ENCODE peak calls at places on chromosomes 13 and 19, in seven cellular contexts. I, V, H, P, Q, J and N are unnamed samples.

GRCh38 chr19:38433268-38433733 is at the start of gene RYR1:
- DNase-seq in J (peak; percentile 76), I (peak; percentile 42), P (peak; percentile 87), H (no peak), V (peak; percentile 76), Q (no peak), N (peak; percentile 36)

GRCh38 chr13:98143601-98144500 is 957 bp downstream of the FARP1 start:
- DNase-seq in J (peak; percentile 66), I (peak; percentile 61), H (no peak), P (peak; percentile 65), Q (no peak), V (peak; percentile 39), N (no peak)

GRCh38 chr19:4557971-4558941 is 1.2 kb downstream of the SEMA6B start:
- DNase-seq in J (no peak), Q (no peak), I (peak; percentile 34), H (peak; percentile 12), V (no peak), P (no peak), N (no peak)

GRCh38 chr13:52459668-52460067 is 4.4 kb downstream of the CKAP2 start:
- DNase-seq in J (no peak), I (peak; percentile 27), H (no peak), P (no peak), V (no peak), Q (peak; percentile 10), N (no peak)

GRCh38 chr13:33258437-33259193 is 26.9 kb downstream of the STARD13 start:
- DNase-seq in J (no peak), V (no peak), H (no peak), P (no peak), Q (peak; percentile 21), I (peak; percentile 83), N (peak; percentile 51)

GRCh38 chr19:35236638-35237400 is 8.3 kb upstream of the FAM187B start:
- DNase-seq in Q (no peak), J (no peak), H (no peak), P (no peak), V (no peak), I (no peak), N (no peak)

GRCh38 chr19:3725640-3726310 is 17.6 kb downstream of the TJP3 start:
- DNase-seq in Q (no peak), J (no peak), H (no peak), V (no peak), I (peak; percentile 20), P (no peak), N (no peak)

GRCh38 chr13:95317037-95317989 is 16.1 kb upstream of the ABCC4 start:
- DNase-seq in V (peak; percentile 29), J (no peak), I (peak; percentile 86), Q (no peak), P (no peak), H (no peak), N (no peak)

GRCh38 chr19:12574036-12574435 is 22.8 kb upstream of the ZNF564 start:
- DNase-seq in V (no peak), I (no peak), P (no peak), H (no peak), Q (no peak), J (no peak), N (no peak)

GRCh38 chr19:19691683-19692082 is 23.0 kb downstream of the ZNF101 start:
- DNase-seq in Q (no peak), H (no peak), I (no peak), P (no peak), V (no peak), J (no peak), N (no peak)

GRCh38 chr19:1312732-1313694 is 27.3 kb downstream of the EFNA2 start:
- DNase-seq in J (no peak), I (peak; percentile 25), H (no peak), V (no peak), Q (peak; percentile 9), P (no peak), N (no peak)

GRCh38 chr19:14198384-14199376 is 7.3 kb downstream of the ADGRL1 start:
- DNase-seq in H (no peak), I (peak; percentile 46), P (no peak), J (no peak), Q (no peak), V (no peak), N (no peak)

GRCh38 chr19:41904118-41904870 is 21.3 kb downstream of the ARHGEF1 start:
- DNase-seq in I (no peak), V (no peak), H (no peak), J (no peak), Q (no peak), P (no peak), N (no peak)

GRCh38 chr19:29785955-29786589 is 25.7 kb upstream of the CCNE1 start:
- DNase-seq in Q (no peak), J (no peak), H (no peak), V (no peak), P (no peak), I (no peak), N (no peak)

GRCh38 chr13:109254271-109254670 is 532.1 kb downstream of the IRS2 start:
- DNase-seq in V (no peak), I (no peak), H (no peak), Q (no peak), J (no peak), P (no peak), N (no peak)

GRCh38 chr19:42285988-42286348 is 16.0 kb upstream of the PRR19 start:
- DNase-seq in H (no peak), I (no peak), Q (no peak), J (no peak), P (no peak), V (no peak), N (no peak)

GRCh38 chr13:35966024-35966423 is 165.2 kb downstream of the DCLK1 start:
- DNase-seq in H (no peak), I (no peak), P (no peak), Q (no peak), J (no peak), V (no peak), N (no peak)

GRCh38 chr19:48671456-48671995 is 1.3 kb downstream of the NTN5 start:
- DNase-seq in Q (no peak), I (no peak), P (no peak), H (no peak), V (no peak), J (no peak), N (no peak)

GRCh38 chr13:100673831-100674362 is 698 bp downstream of the TMTC4 start:
- DNase-seq in P (peak; percentile 80), I (peak; percentile 89), J (peak; percentile 73), Q (peak; percentile 28), V (peak; percentile 47), H (peak; percentile 48), N (peak; percentile 80)

GRCh38 chr19:41893899-41894298 is 10.9 kb downstream of the ARHGEF1 start:
- DNase-seq in I (peak; percentile 34), H (no peak), J (no peak), P (no peak), Q (no peak), V (no peak), N (no peak)

GRCh38 chr13:101612736-101613135 is 160.3 kb downstream of the ITGBL1 start:
- DNase-seq in P (no peak), H (no peak), I (no peak), V (peak; percentile 24), Q (no peak), J (no peak), N (no peak)

GRCh38 chr13:102800145-102801041 is 1.5 kb downstream of the BIVM start:
- DNase-seq in V (peak; percentile 83), I (peak; percentile 86), P (peak; percentile 90), J (peak; percentile 88), H (peak; percentile 73), Q (peak; percentile 68), N (peak; percentile 73)